ENCODE peak calls at places on chromosomes 1 and 21, in seven cellular contexts. M, X, S, U, V, H and C are unnamed samples.

GRCh38 chr1:204714861-204715511 is 29.4 kb upstream of the LRRN2 start:
- DNase-seq in V (no peak), H (peak), U (peak), M (peak), X (no peak), S (peak), C (no peak)

GRCh38 chr1:1196431-1197187 is 9.8 kb downstream of the TNFRSF18 start:
- DNase-seq in U (no peak), X (no peak), M (no peak), S (no peak), V (no peak), H (no peak), C (no peak)

GRCh38 chr1:112673589-112674439 is 645 bp upstream of the MOV10 start:
- DNase-seq in S (no peak), X (peak), H (no peak), M (peak), U (no peak), V (peak), C (no peak)

GRCh38 chr1:155255243-155256100 is at the start of gene ENTREP3:
- DNase-seq in U (peak), V (peak), H (peak), X (peak), M (peak), S (peak), C (peak)

GRCh38 chr1:2255420-2256369 is 27.6 kb downstream of the SKI start:
- DNase-seq in V (no peak), H (peak), M (peak), X (peak), U (no peak), S (peak), C (no peak)

GRCh38 chr1:194184974-194185373 is 998.6 kb upstream of the B3GALT2 start:
- DNase-seq in H (no peak), U (no peak), V (no peak), M (no peak), S (no peak), X (no peak), C (no peak)

GRCh38 chr21:44932366-44933181 is 7.3 kb upstream of the SLX9 start:
- DNase-seq in M (no peak), S (no peak), H (no peak), U (peak), X (peak), V (no peak), C (no peak)

GRCh38 chr1:231827337-231828105 is 200.9 kb downstream of the DISC1 start:
- DNase-seq in U (no peak), V (peak), X (peak), M (peak), H (no peak), S (no peak), C (no peak)

GRCh38 chr1:47659141-47659540 is 221.3 kb downstream of the FOXD2 start:
- DNase-seq in V (no peak), S (peak), X (no peak), H (no peak), U (no peak), M (no peak), C (no peak)

GRCh38 chr1:150548324-150548631 is 930 bp upstream of the ADAMTSL4 start:
- DNase-seq in U (no peak), X (no peak), M (no peak), S (no peak), H (no peak), V (no peak), C (no peak)

GRCh38 chr1:9376886-9377333 is 84.2 kb downstream of the SPSB1 start:
- DNase-seq in H (no peak), U (no peak), V (no peak), S (no peak), M (peak), X (no peak), C (no peak)

GRCh38 chr21:33127154-33127893 is 57.4 kb downstream of the OLIG1 start:
- DNase-seq in U (peak), X (peak), S (peak), M (peak), V (peak), H (peak), C (peak)

GRCh38 chr1:25208561-25209222 is 23.6 kb downstream of the SYF2 start:
- DNase-seq in V (no peak), X (no peak), H (no peak), S (no peak), M (no peak), U (no peak), C (no peak)

GRCh38 chr1:169858467-169858866 is 35.2 kb downstream of the SCYL3 start:
- DNase-seq in S (no peak), M (peak), X (peak), V (no peak), H (no peak), U (no peak), C (no peak)

GRCh38 chr21:39688010-39688409 is 57.0 kb upstream of the IGSF5 start:
- DNase-seq in M (no peak), S (no peak), V (no peak), H (no peak), U (no peak), X (no peak), C (no peak)

GRCh38 chr1:119902775-119903442 is 6.6 kb upstream of the ADAM30 start:
- DNase-seq in H (no peak), U (no peak), S (no peak), V (no peak), M (no peak), X (no peak), C (no peak)

GRCh38 chr1:109814993-109815786 is 51.5 kb upstream of the EPS8L3 start:
- DNase-seq in V (no peak), H (no peak), S (no peak), U (no peak), M (no peak), X (no peak), C (no peak)

GRCh38 chr1:245207056-245207638 is 52.4 kb downstream of the KIF26B start:
- DNase-seq in H (no peak), S (no peak), M (no peak), X (no peak), U (no peak), V (no peak), C (no peak)

GRCh38 chr21:33976082-33976979 is 60.7 kb upstream of the ATP5PO start:
- DNase-seq in X (peak), S (no peak), M (peak), H (peak), U (no peak), V (peak), C (no peak)